ENCODE peak calls at places on chromosomes 6 and 20, in eight cellular contexts. L is heart left ventricle; Q is neural progenitor cell; E is left ventricle myocardium inferior; M is thoracic aorta; Y is CD8-positive, alpha-beta memory T cell; J is neuronal stem cell; O is hepatocyte. I is an unnamed sample.

GRCh38 chr6:37919417-37920157 is 100.1 kb downstream of the ZFAND3 start:
- DNase-seq in L (no peak), Q (no peak), J (no peak), E (no peak), M (no peak), Y (no peak), O (no peak), I (no peak)

GRCh38 chr20:5181955-5182354 is 55.1 kb downstream of the CDS2 start:
- DNase-seq in O (no peak), M (no peak), Q (no peak), Y (no peak), E (no peak), J (no peak), L (no peak), I (no peak)

GRCh38 chr6:84093405-84094049 is 60.0 kb downstream of the MRAP2 start:
- DNase-seq in Y (no peak), Q (no peak), O (no peak), L (no peak), J (no peak), E (no peak), M (no peak), I (no peak)

GRCh38 chr6:117548797-117549301 is 53.5 kb downstream of the GOPC start:
- DNase-seq in J (no peak), Q (no peak), M (no peak), E (no peak), O (no peak), Y (peak), L (no peak), I (no peak)

GRCh38 chr20:33531047-33531877 is 41.4 kb downstream of the CBFA2T2 start:
- DNase-seq in Y (no peak), O (peak), Q (peak), M (no peak), J (no peak), L (no peak), E (no peak), I (no peak)

GRCh38 chr6:82057846-82058554 is 189.5 kb downstream of the IBTK start:
- DNase-seq in J (no peak), Q (no peak), M (no peak), E (no peak), O (no peak), L (peak), Y (no peak), I (no peak)

GRCh38 chr20:2108987-2109386 is 7.4 kb downstream of the STK35 start:
- DNase-seq in J (no peak), M (no peak), L (no peak), Q (no peak), Y (no peak), E (no peak), O (peak), I (no peak)

GRCh38 chr6:44016131-44016870 is 111.0 kb downstream of the MRPL14 start:
- DNase-seq in L (no peak), Y (no peak), O (no peak), J (no peak), Q (no peak), E (no peak), M (no peak), I (no peak)

GRCh38 chr20:4661191-4661590 is 60.5 kb upstream of the PRND start:
- DNase-seq in Q (no peak), Y (no peak), J (no peak), L (no peak), M (no peak), O (no peak), E (no peak), I (no peak)

GRCh38 chr6:131129657-131130545 is 5.4 kb upstream of the AKAP7 start:
- DNase-seq in E (no peak), Q (no peak), L (no peak), M (no peak), J (no peak), O (no peak), Y (no peak), I (no peak)

GRCh38 chr6:152948150-152948768 is 34.6 kb downstream of the FBXO5 start:
- DNase-seq in Q (peak), J (peak), O (peak), Y (no peak), M (no peak), E (no peak), L (no peak), I (no peak)

GRCh38 chr20:32963176-32963575 is 41.1 kb downstream of the SUN5 start:
- DNase-seq in O (no peak), Q (no peak), Y (no peak), L (no peak), M (no peak), J (no peak), E (no peak), I (no peak)

GRCh38 chr20:878511-879307 is 37.4 kb downstream of the ANGPT4 start:
- DNase-seq in J (peak), M (no peak), L (no peak), E (no peak), Q (peak), O (peak), Y (no peak), I (no peak)

GRCh38 chr20:58682656-58683055 is 9.9 kb upstream of the NPEPL1 start:
- DNase-seq in O (no peak), J (no peak), Y (no peak), L (no peak), Q (no peak), E (no peak), M (no peak), I (no peak)

GRCh38 chr6:37493047-37493995 is 6.4 kb downstream of the CCDC167 start:
- DNase-seq in M (no peak), Q (no peak), L (no peak), E (no peak), Y (no peak), O (no peak), J (no peak), I (no peak)

GRCh38 chr6:42745083-42745637 is 743 bp downstream of the TBCC start:
- DNase-seq in Q (peak), E (no peak), O (no peak), L (peak), Y (peak), J (peak), M (no peak), I (no peak)

GRCh38 chr6:142146828-142147662 is at the start of the genes NMBR and VTA1:
- DNase-seq in E (peak), L (peak), Q (peak), J (peak), O (peak), Y (peak), M (peak), I (peak)

GRCh38 chr20:63402860-63403220 is 41.7 kb upstream of the CHRNA4 start:
- DNase-seq in O (no peak), Y (no peak), E (no peak), M (no peak), Q (no peak), J (no peak), L (no peak), I (no peak)

GRCh38 chr6:46584586-46584985 is 68.0 kb downstream of the CYP39A1 start:
- DNase-seq in Y (no peak), L (no peak), E (no peak), Q (no peak), M (no peak), J (no peak), O (no peak), I (no peak)

GRCh38 chr6:45640081-45640491 is 262.4 kb upstream of the SUPT3H start:
- DNase-seq in Y (no peak), L (no peak), J (no peak), Q (no peak), O (no peak), M (no peak), E (no peak), I (no peak)

GRCh38 chr20:50992733-50993457 is 30.0 kb downstream of the KCNG1 start:
- DNase-seq in M (no peak), O (peak), Q (peak), Y (no peak), L (no peak), E (no peak), J (peak), I (no peak)

GRCh38 chr20:50467618-50468373 is 42.4 kb upstream of the PTPN1 start:
- DNase-seq in L (no peak), J (no peak), Q (peak), O (no peak), Y (no peak), E (no peak), M (no peak), I (no peak)

GRCh38 chr20:50136822-50137599 is 16.5 kb downstream of the PEDS1 start:
- DNase-seq in J (no peak), Y (no peak), O (no peak), E (no peak), Q (no peak), L (no peak), M (no peak), I (no peak)

GRCh38 chr6:72624557-72625160 is 2.8 kb downstream of the KCNQ5 start:
- DNase-seq in J (no peak), L (no peak), O (peak), Y (no peak), Q (peak), E (no peak), M (no peak), I (no peak)

DNA sequence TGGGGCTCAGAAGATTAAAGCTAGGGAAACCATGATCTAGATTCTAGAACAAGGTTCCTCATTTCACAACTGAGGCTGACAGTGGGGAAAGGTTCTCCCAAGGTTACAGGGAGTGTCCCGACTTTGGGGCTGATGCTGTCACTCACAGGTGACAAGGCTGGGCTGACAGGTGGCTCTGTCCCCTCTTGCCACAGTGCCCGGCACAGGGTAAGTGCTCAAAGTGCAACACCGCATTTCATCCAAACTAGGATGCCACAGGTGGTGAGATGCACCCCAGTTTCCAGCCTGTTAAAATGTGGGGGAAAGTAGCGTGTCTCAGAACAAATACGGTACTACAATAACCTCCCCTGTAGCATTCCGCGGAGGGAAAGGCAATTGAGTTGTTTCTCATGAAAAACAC is 7.8 kb downstream of the ZBP1 start:
- DNase-seq in L (no peak), Y (no peak), M (no peak), O (peak), E (no peak), J (no peak), Q (no peak), I (no peak)
- H3K27ac ChIP-seq in L (no peak), Y (no peak), M (no peak), O (no peak), E (no peak), J (no peak), Q (no peak), I (no peak)

GRCh38 chr20:48703107-48703506 is 124.7 kb downstream of the PREX1 start:
- DNase-seq in Y (no peak), L (peak), O (no peak), Q (no peak), J (no peak), E (peak), M (no peak), I (peak)
- H3K27ac ChIP-seq in Y (no peak), L (peak), O (no peak), Q (no peak), J (no peak), E (no peak), M (peak), I (peak)

GRCh38 chr6:132607544-132608233 is 16.4 kb downstream of the TAAR2 start:
- DNase-seq in O (no peak), Y (no peak), J (no peak), L (no peak), M (no peak), E (no peak), Q (no peak), I (no peak)

GRCh38 chr6:132614554-132614953 is 9.5 kb downstream of the TAAR2 start:
- DNase-seq in J (no peak), L (no peak), O (no peak), Q (no peak), M (no peak), Y (no peak), E (no peak), I (no peak)

GRCh38 chr6:132611616-132612015 is 12.5 kb downstream of the TAAR2 start:
- DNase-seq in L (no peak), Y (no peak), J (no peak), E (no peak), O (no peak), M (no peak), Q (no peak), I (no peak)

DNA sequence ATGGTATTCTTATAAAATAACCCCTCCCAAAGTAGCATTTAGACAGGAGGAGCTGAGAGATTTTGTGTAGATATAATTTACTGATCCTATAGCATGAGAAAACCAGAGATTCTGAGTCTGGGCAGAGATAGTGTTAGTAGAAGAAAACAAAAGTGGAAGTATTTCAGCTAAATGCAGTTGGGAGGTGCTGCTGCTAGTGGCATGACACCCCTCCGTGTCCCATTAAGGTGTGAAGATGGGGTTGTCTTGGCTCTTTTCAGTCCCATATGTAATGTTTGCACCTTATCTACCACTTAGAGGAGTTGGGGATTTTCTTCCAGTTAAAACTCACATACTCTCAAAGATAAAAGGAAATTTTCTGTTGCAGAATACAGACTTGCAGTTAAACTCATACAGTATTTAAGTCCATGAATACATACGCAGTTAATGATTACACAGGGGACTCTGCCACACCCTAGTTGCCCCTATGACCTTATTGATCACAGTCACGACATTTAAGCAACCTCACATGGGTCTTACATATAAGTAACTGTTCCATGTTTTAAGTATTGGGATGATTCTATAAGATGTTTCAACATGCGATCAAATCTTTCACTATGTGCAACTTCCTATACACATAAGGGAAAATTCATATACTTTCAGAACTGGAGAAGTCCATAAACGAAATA is 11.5 kb downstream of the TAAR2 start:
- DNase-seq in J (no peak), L (no peak), Y (no peak), Q (no peak), M (no peak), E (no peak), O (peak), I (no peak)
- H3K27ac ChIP-seq in J (no peak), L (no peak), Y (no peak), Q (no peak), M (no peak), E (no peak), O (peak), I (no peak)

GRCh38 chr6:106964099-106964498 is 10.4 kb downstream of the CD24 start:
- DNase-seq in L (no peak), O (no peak), Q (no peak), M (no peak), J (no peak), E (no peak), Y (no peak), I (no peak)

GRCh38 chr6:106967936-106968555 is 6.5 kb downstream of the CD24 start:
- DNase-seq in M (no peak), Q (no peak), Y (no peak), O (no peak), E (no peak), L (no peak), J (no peak), I (no peak)

GRCh38 chr6:106964954-106965353 is 9.6 kb downstream of the CD24 start:
- DNase-seq in L (no peak), Y (no peak), E (no peak), M (no peak), O (no peak), J (no peak), Q (no peak), I (no peak)

GRCh38 chr6:106966229-106966628 is 8.3 kb downstream of the CD24 start:
- DNase-seq in O (no peak), M (no peak), Y (no peak), J (no peak), Q (no peak), L (no peak), E (no peak), I (no peak)

GRCh38 chr6:106966671-106967522 is 7.6 kb downstream of the CD24 start:
- DNase-seq in O (no peak), J (no peak), Q (no peak), L (no peak), E (no peak), Y (no peak), M (no peak), I (no peak)
- H3K27ac ChIP-seq in O (no peak), J (no peak), Q (no peak), L (no peak), E (no peak), Y (no peak), M (no peak), I (no peak)

GRCh38 chr6:145844933-145845531 is 30.4 kb upstream of the FBXO30 start:
- DNase-seq in Y (no peak), E (no peak), J (no peak), L (peak), O (no peak), Q (no peak), M (no peak), I (no peak)
- H3K27ac ChIP-seq in Y (no peak), E (peak), J (no peak), L (no peak), O (no peak), Q (no peak), M (peak), I (no peak)

DNA sequence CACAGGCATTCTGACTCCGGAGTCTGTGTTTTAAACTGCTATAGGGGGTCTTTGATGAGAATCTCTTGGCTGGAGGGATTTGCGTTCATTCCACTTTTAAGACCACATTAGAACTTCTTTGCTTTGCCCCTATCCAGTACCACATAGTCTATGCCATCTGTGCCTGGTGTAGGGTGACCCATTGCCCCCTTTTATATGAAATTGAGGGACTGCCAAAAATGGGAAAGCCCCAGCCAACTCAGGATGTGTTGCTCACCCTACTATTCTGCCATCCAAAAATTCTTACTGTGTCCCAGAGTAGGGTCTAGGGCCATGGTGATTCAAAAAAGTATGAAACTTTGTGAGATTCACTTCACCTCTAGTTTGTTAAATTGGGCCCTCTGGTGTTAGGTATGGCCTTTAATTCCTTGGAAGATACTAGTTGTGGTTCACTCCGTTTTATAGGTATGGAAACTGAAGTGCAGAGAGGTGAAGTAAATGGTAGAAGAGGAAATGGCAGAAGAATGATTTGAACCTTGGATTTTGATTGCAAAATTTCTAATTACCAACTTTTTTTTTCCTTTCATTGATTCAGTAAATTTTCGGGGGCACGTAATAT is 1.4 kb downstream of the PFDN4 start:
- DNase-seq in E (no peak), Q (no peak), Y (no peak), O (no peak), L (no peak), M (no peak), J (no peak), I (no peak)
- H3K27ac ChIP-seq in E (no peak), Q (no peak), Y (no peak), O (peak), L (no peak), M (no peak), J (no peak), I (no peak)

GRCh38 chr6:110043366-110043994 is 65.4 kb downstream of the GPR6 start:
- DNase-seq in L (no peak), O (no peak), J (no peak), E (no peak), Q (no peak), Y (no peak), M (no peak), I (no peak)
- H3K27ac ChIP-seq in L (no peak), O (no peak), J (no peak), E (no peak), Q (no peak), Y (no peak), M (no peak), I (no peak)

I was measured in caudate nucleus.